ENCODE peak calls at places on chromosome 16, in four cellular contexts. H is NCI-H1105 treated with DMSO at 0.1 percent for 48 hours; N is central memory CD8-positive, alpha-beta T cell; W is substantia nigra. G is an unnamed sample.

GRCh38 chr16:31215287-31216115 is 1.4 kb downstream of the PYDC1 start:
- DNase-seq in H (peak), N (no peak), W (peak), G (no peak)

GRCh38 chr16:81641403-81642106 is 137.5 kb upstream of the PLCG2 start:
- DNase-seq in H (peak), N (no peak), W (peak), G (no peak)

GRCh38 chr16:72244853-72245252 is 72.9 kb upstream of the PMFBP1 start:
- DNase-seq in H (no peak), N (no peak), W (no peak), G (no peak)

GRCh38 chr16:55491691-55492090 is 12.7 kb downstream of the MMP2 start:
- DNase-seq in H (no peak), N (no peak), W (no peak), G (no peak)

GRCh38 chr16:85055503-85056210 is 28.1 kb downstream of the KIAA0513 start:
- DNase-seq in H (no peak), N (peak), W (no peak), G (peak)

GRCh38 chr16:57106767-57107166 is 14.4 kb downstream of the CPNE2 start:
- DNase-seq in H (no peak), N (no peak), W (no peak), G (no peak)

GRCh38 chr16:391885-392335 is 5.1 kb upstream of the NME4 start:
- DNase-seq in H (no peak), N (peak), W (peak), G (no peak)

GRCh38 chr16:31360296-31360695 is 5.3 kb downstream of the ITGAX start:
- DNase-seq in H (no peak), N (no peak), W (no peak), G (no peak)

GRCh38 chr16:80231888-80232287 is 308.9 kb upstream of the DYNLRB2 start:
- DNase-seq in H (no peak), N (no peak), W (no peak), G (no peak)

GRCh38 chr16:82187829-82188228 is 17.8 kb upstream of the MPHOSPH6 start:
- DNase-seq in H (no peak), N (no peak), W (no peak), G (no peak)

GRCh38 chr16:19135201-19135838 is 21.6 kb downstream of the ITPRIPL2 start:
- DNase-seq in H (no peak), N (no peak), W (no peak), G (no peak)

GRCh38 chr16:63744077-63744874 is 1377.6 kb downstream of the CDH11 start:
- DNase-seq in H (no peak), N (no peak), W (peak), G (no peak)

GRCh38 chr16:28494141-28494851 is at the start of gene APOBR:
- DNase-seq in H (no peak), N (peak), W (peak), G (peak)

GRCh38 chr16:80938035-80938927 is 68.4 kb downstream of the CMC2 start:
- DNase-seq in H (no peak), N (no peak), W (no peak), G (no peak)

GRCh38 chr16:49876716-49877129 is 20.8 kb upstream of the ZNF423 start:
- DNase-seq in H (no peak), N (no peak), W (peak), G (no peak)

GRCh38 chr16:27273670-27274522 is 5.3 kb upstream of the NSMCE1 start:
- DNase-seq in H (no peak), N (no peak), W (no peak), G (no peak)

GRCh38 chr16:25095636-25096035 is 15.9 kb upstream of the LCMT1 start:
- DNase-seq in H (no peak), N (no peak), W (no peak), G (no peak)

GRCh38 chr16:24538756-24539294 is 541 bp upstream of the RBBP6 start:
- DNase-seq in H (peak), N (no peak), W (no peak), G (no peak)

GRCh38 chr16:27642753-27643152 is 92.8 kb downstream of the KATNIP start:
- DNase-seq in H (no peak), N (no peak), W (peak), G (no peak)

GRCh38 chr16:398551-399277 is 1.7 kb downstream of the NME4 start:
- DNase-seq in H (no peak), N (no peak), W (no peak), G (no peak)

GRCh38 chr16:3764409-3764808 is 47.1 kb upstream of the TRAP1 start:
- DNase-seq in H (no peak), N (no peak), W (no peak), G (no peak)

G was measured in putamen.